ENCODE peak calls at places on chromosomes 13 and 19, in seven cellular contexts. One of them, this sample, is unnamed.

GRCh38 chr13:98810746-98811145 is 58.3 kb upstream of the SLC15A1 start:
- DNase-seq in stomach: no peak
- DNase-seq in pancreas: no peak
- DNase-seq in AG04449: no peak
- DNase-seq in IMR-90: no peak
- DNase-seq in esophagus muscularis mucosa: no peak
- DNase-seq in AG10803: no peak
- DNase-seq in this sample: no peak

GRCh38 chr13:98556417-98556816 is 20.5 kb downstream of the STK24 start:
- DNase-seq in stomach: no peak
- DNase-seq in pancreas: no peak
- DNase-seq in AG04449: no peak
- DNase-seq in IMR-90: no peak
- DNase-seq in esophagus muscularis mucosa: no peak
- DNase-seq in AG10803: no peak
- DNase-seq in this sample: no peak

GRCh38 chr19:30006206-30006605 is 64.2 kb downstream of the URI1 start:
- DNase-seq in stomach: no peak
- DNase-seq in pancreas: no peak
- DNase-seq in AG04449: no peak
- DNase-seq in IMR-90: no peak
- DNase-seq in esophagus muscularis mucosa: no peak
- DNase-seq in AG10803: no peak
- DNase-seq in this sample: no peak

GRCh38 chr13:38685974-38686571 is 804 bp upstream of the FREM2 start:
- DNase-seq in stomach: no peak
- DNase-seq in pancreas: no peak
- DNase-seq in AG04449: no peak
- DNase-seq in IMR-90: no peak
- DNase-seq in esophagus muscularis mucosa: no peak
- DNase-seq in AG10803: no peak
- DNase-seq in this sample: no peak

GRCh38 chr19:47111081-47111589 is 2.4 kb downstream of the ZC3H4 start:
- DNase-seq in stomach: peak; percentile 34
- DNase-seq in pancreas: peak; percentile 18
- DNase-seq in AG04449: no peak
- DNase-seq in IMR-90: no peak
- DNase-seq in esophagus muscularis mucosa: no peak
- DNase-seq in AG10803: no peak
- DNase-seq in this sample: peak; percentile 65

GRCh38 chr13:48896312-48896711 is 79.4 kb upstream of the FNDC3A start:
- DNase-seq in stomach: no peak
- DNase-seq in pancreas: no peak
- DNase-seq in AG04449: no peak
- DNase-seq in IMR-90: peak; percentile 87
- DNase-seq in esophagus muscularis mucosa: no peak
- DNase-seq in AG10803: peak; percentile 15
- DNase-seq in this sample: no peak

GRCh38 chr19:6113616-6114188 is 3.4 kb upstream of the RFX2 start:
- DNase-seq in stomach: peak; percentile 32
- DNase-seq in pancreas: no peak
- DNase-seq in AG04449: no peak
- DNase-seq in IMR-90: no peak
- DNase-seq in esophagus muscularis mucosa: no peak
- DNase-seq in AG10803: no peak
- DNase-seq in this sample: no peak

GRCh38 chr13:48485447-48485846 is 47.4 kb downstream of the RCBTB2 start:
- DNase-seq in stomach: no peak
- DNase-seq in pancreas: no peak
- DNase-seq in AG04449: no peak
- DNase-seq in IMR-90: no peak
- DNase-seq in esophagus muscularis mucosa: no peak
- DNase-seq in AG10803: no peak
- DNase-seq in this sample: no peak

GRCh38 chr13:95060120-95060519 is 241.1 kb downstream of the ABCC4 start:
- DNase-seq in stomach: no peak
- DNase-seq in pancreas: no peak
- DNase-seq in AG04449: no peak
- DNase-seq in IMR-90: no peak
- DNase-seq in esophagus muscularis mucosa: no peak
- DNase-seq in AG10803: no peak
- DNase-seq in this sample: no peak

GRCh38 chr19:54133312-54133956 is 4.1 kb upstream of the CNOT3 start:
- DNase-seq in stomach: no peak
- DNase-seq in pancreas: no peak
- DNase-seq in AG04449: peak; percentile 34
- DNase-seq in IMR-90: no peak
- DNase-seq in esophagus muscularis mucosa: no peak
- DNase-seq in AG10803: peak; percentile 40
- DNase-seq in this sample: no peak

GRCh38 chr13:45108716-45109706 is 11.3 kb upstream of the GTF2F2 start:
- DNase-seq in stomach: no peak
- DNase-seq in pancreas: no peak
- DNase-seq in AG04449: no peak
- DNase-seq in IMR-90: peak; percentile 66
- DNase-seq in esophagus muscularis mucosa: no peak
- DNase-seq in AG10803: peak; percentile 65
- DNase-seq in this sample: no peak

GRCh38 chr19:41304706-41305483 is 5.1 kb upstream of the CCDC97 start:
- DNase-seq in stomach: no peak
- DNase-seq in pancreas: no peak
- DNase-seq in AG04449: no peak
- DNase-seq in IMR-90: no peak
- DNase-seq in esophagus muscularis mucosa: no peak
- DNase-seq in AG10803: no peak
- DNase-seq in this sample: no peak

GRCh38 chr19:6686628-6686975 is 16.6 kb upstream of the TNFSF14 start:
- DNase-seq in stomach: no peak
- DNase-seq in pancreas: no peak
- DNase-seq in AG04449: no peak
- DNase-seq in IMR-90: no peak
- DNase-seq in esophagus muscularis mucosa: no peak
- DNase-seq in AG10803: no peak
- DNase-seq in this sample: no peak

GRCh38 chr13:88945793-88946192 is 1274.6 kb downstream of the SLITRK5 start:
- DNase-seq in stomach: no peak
- DNase-seq in pancreas: no peak
- DNase-seq in AG04449: no peak
- DNase-seq in IMR-90: no peak
- DNase-seq in esophagus muscularis mucosa: no peak
- DNase-seq in AG10803: no peak
- DNase-seq in this sample: no peak

GRCh38 chr13:34469212-34469983 is 472.7 kb upstream of the NBEA start:
- DNase-seq in stomach: no peak
- DNase-seq in pancreas: no peak
- DNase-seq in AG04449: no peak
- DNase-seq in IMR-90: no peak
- DNase-seq in esophagus muscularis mucosa: peak; percentile 64
- DNase-seq in AG10803: no peak
- DNase-seq in this sample: no peak

GRCh38 chr13:98307744-98308524 is 130.9 kb upstream of the RNF113B start:
- DNase-seq in stomach: no peak
- DNase-seq in pancreas: no peak
- DNase-seq in AG04449: no peak
- DNase-seq in IMR-90: peak; percentile 88
- DNase-seq in esophagus muscularis mucosa: no peak
- DNase-seq in AG10803: peak; percentile 47
- DNase-seq in this sample: no peak

GRCh38 chr19:32880607-32881006 is 11.0 kb upstream of the SLC7A9 start:
- DNase-seq in stomach: no peak
- DNase-seq in pancreas: no peak
- DNase-seq in AG04449: no peak
- DNase-seq in IMR-90: no peak
- DNase-seq in esophagus muscularis mucosa: no peak
- DNase-seq in AG10803: no peak
- DNase-seq in this sample: no peak

GRCh38 chr19:20422616-20423205 is 142.9 kb downstream of the ZNF737 start:
- DNase-seq in stomach: no peak
- DNase-seq in pancreas: no peak
- DNase-seq in AG04449: no peak
- DNase-seq in IMR-90: no peak
- DNase-seq in esophagus muscularis mucosa: no peak
- DNase-seq in AG10803: peak; percentile 3
- DNase-seq in this sample: no peak

GRCh38 chr13:77811981-77812380 is 106.7 kb downstream of the EDNRB start:
- DNase-seq in stomach: no peak
- DNase-seq in pancreas: no peak
- DNase-seq in AG04449: no peak
- DNase-seq in IMR-90: no peak
- DNase-seq in esophagus muscularis mucosa: no peak
- DNase-seq in AG10803: no peak
- DNase-seq in this sample: no peak

GRCh38 chr13:77810430-77810829 is 108.2 kb downstream of the EDNRB start:
- DNase-seq in stomach: no peak
- DNase-seq in pancreas: no peak
- DNase-seq in AG04449: no peak
- DNase-seq in IMR-90: peak; percentile 34
- DNase-seq in esophagus muscularis mucosa: no peak
- DNase-seq in AG10803: peak; percentile 23
- DNase-seq in this sample: no peak

GRCh38 chr13:77815330-77815729 is 103.3 kb downstream of the EDNRB start:
- DNase-seq in stomach: no peak
- DNase-seq in pancreas: no peak
- DNase-seq in AG04449: no peak
- DNase-seq in IMR-90: no peak
- DNase-seq in esophagus muscularis mucosa: no peak
- DNase-seq in AG10803: no peak
- DNase-seq in this sample: no peak

GRCh38 chr13:77810891-77811290 is 107.7 kb downstream of the EDNRB start:
- DNase-seq in stomach: no peak
- DNase-seq in pancreas: no peak
- DNase-seq in AG04449: no peak
- DNase-seq in IMR-90: no peak
- DNase-seq in esophagus muscularis mucosa: no peak
- DNase-seq in AG10803: no peak
- DNase-seq in this sample: no peak
- H3K4me3 ChIP-seq in stomach: no peak overlapping the region
- H3K4me3 ChIP-seq in pancreas: no peak overlapping the region
- H3K4me3 ChIP-seq in AG04449: no peak overlapping the region
- H3K4me3 ChIP-seq in IMR-90: no peak overlapping the region
- H3K4me3 ChIP-seq in esophagus muscularis mucosa: no peak overlapping the region
- H3K4me3 ChIP-seq in AG10803: no peak overlapping the region
- H3K4me3 ChIP-seq in this sample: no peak overlapping the region

GRCh38 chr13:41427700-41428099 is 29.6 kb upstream of the RGCC start:
- DNase-seq in stomach: no peak
- DNase-seq in pancreas: no peak
- DNase-seq in AG04449: no peak
- DNase-seq in IMR-90: no peak
- DNase-seq in esophagus muscularis mucosa: no peak
- DNase-seq in AG10803: no peak
- DNase-seq in this sample: no peak
- H3K4me3 ChIP-seq in stomach: peak overlapping the region; percentile 20
- H3K4me3 ChIP-seq in pancreas: no peak overlapping the region
- H3K4me3 ChIP-seq in AG04449: no peak overlapping the region
- H3K4me3 ChIP-seq in IMR-90: no peak overlapping the region
- H3K4me3 ChIP-seq in esophagus muscularis mucosa: peak overlapping the region; percentile 36
- H3K4me3 ChIP-seq in AG10803: peak overlapping the region; percentile 38
- H3K4me3 ChIP-seq in this sample: peak overlapping the region; percentile 26

GRCh38 chr19:16041571-16042386 is 34.5 kb upstream of the TPM4 start:
- DNase-seq in stomach: peak; percentile 87
- DNase-seq in pancreas: peak; percentile 64
- DNase-seq in AG04449: peak; percentile 12
- DNase-seq in IMR-90: peak; percentile 52
- DNase-seq in esophagus muscularis mucosa: no peak
- DNase-seq in AG10803: peak; percentile 71
- DNase-seq in this sample: peak; percentile 72
- H3K4me3 ChIP-seq in stomach: no peak overlapping the region
- H3K4me3 ChIP-seq in pancreas: no peak overlapping the region
- H3K4me3 ChIP-seq in AG04449: peak overlapping the region; percentile 12
- H3K4me3 ChIP-seq in IMR-90: no peak overlapping the region
- H3K4me3 ChIP-seq in esophagus muscularis mucosa: peak overlapping the region; percentile 33
- H3K4me3 ChIP-seq in AG10803: peak overlapping the region; percentile 50
- H3K4me3 ChIP-seq in this sample: no peak overlapping the region

GRCh38 chr19:17214531-17215124 is 529 bp upstream of the USE1 start:
- DNase-seq in stomach: no peak
- DNase-seq in pancreas: no peak
- DNase-seq in AG04449: no peak
- DNase-seq in IMR-90: no peak
- DNase-seq in esophagus muscularis mucosa: no peak
- DNase-seq in AG10803: no peak
- DNase-seq in this sample: no peak

GRCh38 chr19:17213334-17213733 is 1.8 kb upstream of the USE1 start:
- DNase-seq in stomach: no peak
- DNase-seq in pancreas: no peak
- DNase-seq in AG04449: no peak
- DNase-seq in IMR-90: no peak
- DNase-seq in esophagus muscularis mucosa: no peak
- DNase-seq in AG10803: no peak
- DNase-seq in this sample: no peak

GRCh38 chr19:17215125-17215971 is at the start of gene USE1:
- DNase-seq in stomach: peak; percentile 93
- DNase-seq in pancreas: peak; percentile 90
- DNase-seq in AG04449: peak; percentile 51
- DNase-seq in IMR-90: peak; percentile 86
- DNase-seq in esophagus muscularis mucosa: peak; percentile 97
- DNase-seq in AG10803: peak; percentile 93
- DNase-seq in this sample: peak; percentile 88

GRCh38 chr19:17219286-17219685 is 4.1 kb downstream of the USE1 start:
- DNase-seq in stomach: no peak
- DNase-seq in pancreas: no peak
- DNase-seq in AG04449: no peak
- DNase-seq in IMR-90: no peak
- DNase-seq in esophagus muscularis mucosa: no peak
- DNase-seq in AG10803: no peak
- DNase-seq in this sample: no peak

DNA sequence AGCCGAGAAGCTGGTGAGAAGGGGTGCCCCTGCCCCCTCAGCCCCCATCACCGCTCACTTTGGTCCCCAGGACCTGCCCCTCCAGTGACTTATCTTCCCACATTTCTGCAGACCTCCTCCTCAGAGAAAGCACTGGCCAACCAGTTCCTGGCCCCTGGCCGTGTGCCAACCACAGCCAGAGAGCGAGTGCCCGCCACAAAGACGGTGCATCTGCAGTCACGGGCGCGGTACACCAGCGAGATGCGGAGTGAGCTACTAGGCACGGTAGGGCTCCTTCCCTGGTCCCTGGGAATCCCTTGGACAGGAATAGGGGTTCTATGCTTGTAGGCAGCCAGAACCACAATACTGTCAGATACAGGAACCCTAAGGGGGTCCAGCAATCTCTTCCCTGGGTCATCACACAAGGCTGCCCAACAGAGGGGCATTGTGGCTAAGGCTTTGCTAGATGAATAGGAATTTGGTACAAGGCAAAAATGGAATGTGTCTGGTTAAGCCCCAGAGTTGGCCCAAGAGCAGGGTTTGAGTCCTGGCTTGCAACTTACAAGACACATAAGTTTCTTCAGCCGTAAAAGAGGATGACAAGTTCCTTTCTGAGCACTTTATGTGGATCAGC is 1.0 kb downstream of the USE1 start:
- DNase-seq in stomach: no peak
- DNase-seq in pancreas: no peak
- DNase-seq in AG04449: no peak
- DNase-seq in IMR-90: no peak
- DNase-seq in esophagus muscularis mucosa: no peak
- DNase-seq in AG10803: no peak
- DNase-seq in this sample: no peak
- H3K4me3 ChIP-seq in stomach: peak overlapping the region; percentile 80
- H3K4me3 ChIP-seq in pancreas: peak overlapping the region; percentile 64
- H3K4me3 ChIP-seq in AG04449: peak overlapping the region; percentile 77
- H3K4me3 ChIP-seq in IMR-90: peak overlapping the region; percentile 65
- H3K4me3 ChIP-seq in esophagus muscularis mucosa: peak overlapping the region; percentile 73
- H3K4me3 ChIP-seq in AG10803: peak overlapping the region; percentile 84
- H3K4me3 ChIP-seq in this sample: no peak overlapping the region